ENCODE peak calls at places on chromosomes 5 and 9, in nine cellular contexts. G is Caco-2, O is thoracic aorta, K is OCI-LY7, V is cardiac fibroblast, Z is nephron progenitor cell, E is GM13977, M is GM12864, F is tibial nerve. D is an unnamed sample.
A peak's percentile ranks its signal among the peaks of the same experiment; 100 is the strongest.

GRCh38 chr5:961002-961710 is 47.4 kb upstream of the NKD2 start:
- DNase-seq in E (no peak), V (no peak), M (no peak), G (no peak), O (no peak), F (no peak), K (no peak), Z (no peak), D (no peak)

GRCh38 chr9:93667627-93668026 is 91.2 kb downstream of the PHF2 start:
- DNase-seq in M (no peak), G (peak; percentile 2), E (no peak), Z (no peak), V (no peak), K (no peak), O (no peak), F (no peak), D (no peak)

GRCh38 chr5:147576646-147577535 is 67.0 kb upstream of the DPYSL3 start:
- DNase-seq in G (peak; percentile 47), V (peak; percentile 58), O (no peak), M (no peak), Z (peak; percentile 81), K (no peak), E (peak; percentile 35), F (peak; percentile 63), D (peak; percentile 77)

GRCh38 chr9:2727966-2728613 is 10.8 kb downstream of the KCNV2 start:
- DNase-seq in M (peak; percentile 33), Z (peak; percentile 13), F (no peak), G (no peak), K (peak; percentile 52), V (peak; percentile 89), E (peak; percentile 23), O (no peak), D (peak; percentile 7)

GRCh38 chr9:120934271-120934670 is 7.7 kb upstream of the TRAF1 start:
- DNase-seq in K (peak; percentile 66), G (no peak), F (no peak), O (no peak), Z (no peak), E (no peak), V (no peak), M (no peak), D (no peak)

GRCh38 chr5:131324311-131324710 is 60.5 kb downstream of the CDC42SE2 start:
- DNase-seq in V (peak; percentile 19), M (no peak), E (no peak), O (no peak), G (no peak), K (no peak), Z (no peak), F (no peak), D (no peak)

GRCh38 chr9:130834371-130835311 is at the start of gene ABL1:
- DNase-seq in K (no peak), F (peak; percentile 57), G (peak; percentile 80), Z (peak; percentile 73), E (peak; percentile 89), M (peak; percentile 57), O (peak; percentile 56), V (peak; percentile 94), D (peak; percentile 70)

GRCh38 chr9:134959126-134959970 is 41.6 kb upstream of the FCN1 start:
- DNase-seq in O (no peak), K (no peak), F (no peak), V (no peak), Z (no peak), M (no peak), E (no peak), G (no peak), D (no peak)

GRCh38 chr9:113511856-113512761 is 48.6 kb downstream of the RGS3 start:
- DNase-seq in G (no peak), Z (no peak), V (peak; percentile 48), E (peak; percentile 81), O (no peak), K (peak; percentile 38), F (no peak), M (peak; percentile 68), D (no peak)

GRCh38 chr5:103849934-103850333 is 287.3 kb upstream of the NUDT12 start:
- DNase-seq in E (peak; percentile 8), F (no peak), K (no peak), Z (no peak), V (peak; percentile 74), G (no peak), M (no peak), O (no peak), D (no peak)

GRCh38 chr5:133749331-133749985 is 137.1 kb upstream of the FSTL4 start:
- DNase-seq in Z (no peak), K (no peak), V (no peak), M (no peak), F (no peak), O (no peak), G (no peak), E (no peak), D (no peak)

GRCh38 chr5:152560508-152561137 is 155.5 kb upstream of the NMUR2 start:
- DNase-seq in K (peak; percentile 46), F (peak; percentile 37), E (peak; percentile 38), G (peak; percentile 60), V (peak; percentile 72), Z (peak; percentile 76), O (no peak), M (peak; percentile 15), D (peak; percentile 77)

GRCh38 chr5:167819406-167819805 is 472.0 kb upstream of the WWC1 start:
- DNase-seq in V (no peak), K (no peak), G (no peak), F (no peak), O (no peak), M (peak; percentile 5), E (peak; percentile 24), Z (no peak), D (no peak)

GRCh38 chr5:80852331-80853245 is 107.6 kb upstream of the RASGRF2 start:
- DNase-seq in K (no peak), M (no peak), F (no peak), G (no peak), O (no peak), E (no peak), Z (no peak), V (peak; percentile 34), D (no peak)

GRCh38 chr5:177520906-177521513 is 4.2 kb upstream of the DDX41 start:
- DNase-seq in G (no peak), V (no peak), O (no peak), M (no peak), K (peak; percentile 56), F (no peak), Z (no peak), E (no peak), D (no peak)

GRCh38 chr9:33676746-33677505 is 118.4 kb upstream of the PRSS3 start:
- DNase-seq in G (no peak), K (no peak), O (no peak), V (no peak), Z (peak; percentile 76), E (peak; percentile 23), M (no peak), F (no peak), D (peak; percentile 35)

GRCh38 chr9:72363908-72364678 is 915 bp downstream of the ZFAND5 start:
- DNase-seq in O (peak; percentile 7), E (peak; percentile 90), V (peak; percentile 68), G (peak; percentile 28), K (peak; percentile 81), F (peak; percentile 41), M (no peak), Z (peak; percentile 68), D (peak; percentile 71)

GRCh38 chr9:110142868-110143866 is 64.8 kb downstream of the C9orf152 start:
- DNase-seq in K (peak; percentile 91), G (no peak), F (no peak), E (peak; percentile 32), O (no peak), Z (no peak), M (peak; percentile 70), V (no peak), D (no peak)

GRCh38 chr9:98989036-98990000 is 45.6 kb downstream of the COL15A1 start:
- DNase-seq in O (peak; percentile 92), F (peak; percentile 74), K (peak; percentile 18), G (no peak), M (no peak), Z (no peak), V (peak; percentile 100), E (no peak), D (no peak)
- TF ChIP-seq CTCF in O (peak; percentile 37), F (no peak), K (peak; percentile 35), G (no peak), M (peak; percentile 15), Z (no peak), V (peak; percentile 43), E (no peak), D (no peak)

GRCh38 chr5:150624334-150625163 is 15.9 kb upstream of the SYNPO start:
- DNase-seq in V (no peak), O (no peak), F (no peak), Z (peak; percentile 76), M (no peak), K (no peak), E (peak; percentile 87), G (no peak), D (peak; percentile 43)
- TF ChIP-seq CTCF in V (no peak), O (peak; percentile 12), F (no peak), Z (no peak), M (no peak), K (no peak), E (no peak), G (peak; percentile 3), D (no peak)

GRCh38 chr5:171337207-171337562 is 28.1 kb downstream of the TLX3 start:
- DNase-seq in V (no peak), K (no peak), Z (no peak), M (no peak), G (no peak), F (no peak), E (no peak), O (no peak), D (no peak)

GRCh38 chr5:171335616-171336015 is 26.6 kb downstream of the TLX3 start:
- DNase-seq in V (no peak), G (no peak), E (no peak), K (no peak), F (no peak), O (no peak), M (no peak), Z (no peak), D (no peak)

GRCh38 chr5:171340491-171340890 is 31.4 kb downstream of the TLX3 start:
- DNase-seq in M (no peak), F (no peak), K (no peak), E (no peak), O (no peak), V (no peak), G (no peak), Z (no peak), D (no peak)

GRCh38 chr5:171340042-171340441 is 31.0 kb downstream of the TLX3 start:
- DNase-seq in E (no peak), F (no peak), K (no peak), O (no peak), V (no peak), G (no peak), M (no peak), Z (no peak), D (no peak)

GRCh38 chr5:171336486-171337206 is 27.6 kb downstream of the TLX3 start:
- DNase-seq in F (no peak), G (peak; percentile 48), Z (peak; percentile 56), E (no peak), O (no peak), M (no peak), V (peak; percentile 76), K (no peak), D (peak; percentile 30)
- TF ChIP-seq CTCF in F (peak; percentile 26), G (peak; percentile 82), Z (peak; percentile 65), E (peak; percentile 13), O (peak; percentile 36), M (peak; percentile 44), V (peak; percentile 82), K (peak; percentile 38), D (no peak)

DNA sequence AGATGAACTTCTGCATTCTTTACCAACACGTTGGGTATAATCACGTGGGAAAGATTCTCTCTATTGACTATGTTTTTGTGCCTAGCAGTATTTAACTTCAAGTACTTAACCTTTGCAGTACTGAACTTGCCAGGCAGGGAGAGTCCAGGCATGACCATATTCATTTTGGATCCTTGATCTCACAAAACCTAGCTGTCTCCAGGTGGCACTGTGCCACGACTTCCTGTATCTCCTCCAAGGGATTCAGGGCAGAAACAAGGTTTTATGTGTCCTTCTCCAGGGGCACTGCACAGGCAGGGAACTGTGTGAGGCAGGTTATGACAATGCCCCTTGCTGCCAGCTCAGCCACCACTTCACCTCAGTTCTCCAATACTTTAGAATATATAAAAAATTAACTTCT is 11.7 kb upstream of the IFNA5 start:
- DNase-seq in E (no peak), F (no peak), K (no peak), V (no peak), M (no peak), O (no peak), Z (no peak), G (no peak), D (no peak)
- TF ChIP-seq CTCF in E (no peak), F (no peak), K (peak; percentile 37), V (no peak), M (no peak), O (no peak), Z (no peak), G (no peak), D (no peak)

D was measured in endothelial cell.